ENCODE peak calls at places on chromosomes 12 and 14, in seven cellular contexts. H, L, R, S, E, D and J are unnamed samples.

GRCh38 chr14:95197498-95198010 is 40.2 kb upstream of the DICER1 start:
- DNase-seq in L (no peak), D (no peak), R (no peak), E (no peak), H (no peak), S (no peak), J (no peak)

GRCh38 chr12:103994235-103994634 is 28.6 kb downstream of the TDG start:
- DNase-seq in E (no peak), D (no peak), S (no peak), H (no peak), R (no peak), L (no peak), J (no peak)

GRCh38 chr12:63403256-63403655 is 252.3 kb upstream of the AVPR1A start:
- DNase-seq in D (peak; percentile 77), L (no peak), H (no peak), R (no peak), E (no peak), S (no peak), J (no peak)

GRCh38 chr12:51953925-51954324 is 2.4 kb downstream of the ACVR1B start:
- DNase-seq in D (no peak), H (no peak), R (no peak), E (no peak), L (no peak), S (no peak), J (no peak)

GRCh38 chr12:3820122-3820521 is 53.1 kb downstream of the PARP11 start:
- DNase-seq in R (no peak), E (no peak), D (no peak), L (no peak), H (peak; percentile 65), S (no peak), J (peak; percentile 9)

GRCh38 chr14:63493246-63493645 is 49.9 kb downstream of the PPP2R5E start:
- DNase-seq in E (no peak), D (peak; percentile 68), L (no peak), S (no peak), H (peak; percentile 33), R (no peak), J (no peak)

GRCh38 chr12:6830286-6830892 is 2.2 kb downstream of the P3H3 start:
- DNase-seq in D (no peak), R (no peak), L (no peak), S (no peak), E (no peak), H (no peak), J (no peak)

GRCh38 chr14:57199911-57200310 is 68.8 kb downstream of the EXOC5 start:
- DNase-seq in R (no peak), L (no peak), S (no peak), D (no peak), H (peak; percentile 79), E (no peak), J (peak; percentile 58)

GRCh38 chr12:118103601-118104382 is at the start of gene VSIG10:
- DNase-seq in E (peak; percentile 65), D (peak; percentile 51), S (peak; percentile 91), R (peak; percentile 84), L (no peak), H (peak; percentile 53), J (peak; percentile 65)

GRCh38 chr14:77140937-77141591 is 527 bp downstream of the ZDHHC22 start:
- DNase-seq in R (no peak), E (no peak), S (no peak), D (peak; percentile 54), L (no peak), H (peak; percentile 18), J (peak; percentile 40)

GRCh38 chr14:77098470-77099353 is 654 bp downstream of the CIPC start:
- DNase-seq in H (no peak), S (peak; percentile 83), R (peak; percentile 87), D (no peak), L (no peak), E (peak; percentile 35), J (no peak)

GRCh38 chr12:22935501-22935900 is 310.5 kb downstream of the ETNK1 start:
- DNase-seq in R (no peak), E (no peak), D (peak; percentile 64), L (no peak), H (no peak), S (no peak), J (no peak)
- H3K4me3 ChIP-seq in R (no peak overlapping the region), E (no peak overlapping the region), D (peak overlapping the region; percentile 29), L (no peak overlapping the region), H (no peak overlapping the region), S (no peak overlapping the region), J (peak overlapping the region; percentile 25)

GRCh38 chr12:94304012-94304411 is 155.6 kb downstream of the PLXNC1 start:
- DNase-seq in E (no peak), R (no peak), D (no peak), L (no peak), H (no peak), S (no peak), J (no peak)

GRCh38 chr12:94304566-94305061 is 155.1 kb downstream of the CEP83 start:
- DNase-seq in D (no peak), S (no peak), H (peak; percentile 66), R (no peak), L (peak; percentile 30), E (no peak), J (peak; percentile 55)

GRCh38 chr12:94309348-94309747 is 150.3 kb downstream of the CEP83 start:
- DNase-seq in H (no peak), R (no peak), L (no peak), E (no peak), D (no peak), S (no peak), J (no peak)

GRCh38 chr12:94308612-94309011 is 151.1 kb downstream of the CEP83 start:
- DNase-seq in H (no peak), E (no peak), S (no peak), L (no peak), D (no peak), R (no peak), J (peak; percentile 79)

DNA sequence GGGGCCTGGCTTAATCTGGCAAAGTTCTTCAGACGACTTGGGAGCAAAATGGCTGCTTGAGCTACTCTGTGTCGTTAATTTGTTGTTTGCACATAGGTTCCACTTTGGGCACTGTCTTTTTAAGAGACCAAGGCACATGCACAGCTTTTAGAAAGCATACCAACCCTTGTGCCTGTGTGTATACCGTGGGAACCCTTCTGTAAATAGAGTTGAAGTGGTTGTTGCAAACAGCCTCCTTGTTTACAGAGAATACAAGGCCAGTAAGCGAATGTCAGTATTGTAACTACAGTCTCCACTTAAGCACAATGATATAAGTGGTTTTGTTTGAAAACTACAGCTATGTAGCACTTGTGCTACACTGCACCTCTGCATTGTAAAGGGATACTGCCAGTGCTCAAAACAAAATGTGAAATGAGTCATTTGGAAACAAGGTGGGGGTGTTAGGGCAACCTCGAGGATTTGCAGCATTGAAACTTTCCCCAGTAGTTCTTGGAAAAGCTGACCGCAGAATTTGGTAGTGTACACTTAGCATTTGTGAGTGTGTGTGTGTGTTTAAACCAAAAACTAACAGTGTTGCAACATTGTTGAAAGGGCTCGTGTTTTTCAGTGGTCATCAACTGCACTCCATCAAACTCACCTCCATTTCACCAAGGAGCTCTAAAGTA is 154.2 kb downstream of the CEP83 start:
- DNase-seq in D (no peak), L (peak; percentile 62), S (no peak), H (peak; percentile 82), R (no peak), E (no peak), J (peak; percentile 66)
- TF ChIP-seq CTCF in D (no peak), L (no peak), S (no peak), H (no peak), R (no peak), E (no peak), J (no peak)

GRCh38 chr12:130880411-130880885 is 8.6 kb downstream of the RAN start:
- DNase-seq in H (no peak), S (no peak), R (no peak), L (no peak), E (no peak), D (no peak), J (no peak)
- H3K4me3 ChIP-seq in H (peak overlapping the region; percentile 53), S (peak overlapping the region; percentile 1), R (peak overlapping the region; percentile 30), L (peak overlapping the region; percentile 48), E (no peak overlapping the region), D (peak overlapping the region; percentile 26), J (peak overlapping the region; percentile 13)

DNA sequence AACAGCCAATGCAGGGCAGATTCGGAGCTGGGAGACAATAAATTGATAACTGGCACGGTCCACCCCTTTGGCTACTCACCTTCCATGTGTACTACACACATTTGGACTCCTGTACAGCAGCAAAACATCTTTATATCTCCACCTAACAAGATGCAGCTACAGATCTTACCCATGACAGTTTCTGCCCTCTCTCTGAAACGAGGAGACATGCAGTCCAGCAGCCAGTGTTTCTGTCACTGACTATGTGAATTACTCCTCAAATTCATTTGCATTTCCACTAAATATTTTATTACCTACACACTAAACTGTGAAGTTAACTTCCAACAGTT is 58.7 kb upstream of the BEGAIN start:
- DNase-seq in H (no peak), D (no peak), S (no peak), R (no peak), E (no peak), L (no peak), J (no peak)
- TF ChIP-seq CTCF in H (no peak), D (no peak), S (no peak), R (no peak), E (no peak), L (no peak), J (no peak)

DNA sequence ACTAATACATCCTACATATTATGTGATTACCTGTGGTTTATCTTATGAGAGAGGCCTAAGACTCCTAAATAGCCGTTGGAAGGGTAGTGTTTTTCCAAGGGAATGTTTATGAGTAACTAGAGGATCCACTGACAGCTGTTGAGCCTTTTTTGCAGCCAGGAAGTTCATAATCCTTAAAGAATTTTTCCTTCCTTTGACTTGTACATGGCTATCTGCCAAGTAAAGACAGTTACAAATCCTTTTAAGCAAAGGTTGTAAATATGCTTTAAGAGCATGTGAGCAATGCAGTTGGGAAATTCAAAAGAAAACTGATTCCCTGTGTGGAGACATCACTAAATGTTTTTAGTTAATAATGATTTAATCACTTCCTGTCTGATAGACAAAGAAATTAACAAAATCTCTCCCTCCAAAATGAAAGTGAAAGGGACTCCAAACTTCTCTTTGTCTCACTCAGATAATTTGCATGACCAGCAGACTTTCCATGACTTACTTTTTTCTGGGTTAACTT is 333.8 kb downstream of the PDZRN4 start:
- DNase-seq in L (peak; percentile 84), D (peak; percentile 95), H (peak; percentile 87), R (no peak), E (no peak), S (no peak), J (peak; percentile 84)
- H3K4me3 ChIP-seq in L (peak overlapping the region; percentile 23), D (peak overlapping the region; percentile 15), H (no peak overlapping the region), R (no peak overlapping the region), E (no peak overlapping the region), S (peak overlapping the region; percentile 2), J (no peak overlapping the region)

DNA sequence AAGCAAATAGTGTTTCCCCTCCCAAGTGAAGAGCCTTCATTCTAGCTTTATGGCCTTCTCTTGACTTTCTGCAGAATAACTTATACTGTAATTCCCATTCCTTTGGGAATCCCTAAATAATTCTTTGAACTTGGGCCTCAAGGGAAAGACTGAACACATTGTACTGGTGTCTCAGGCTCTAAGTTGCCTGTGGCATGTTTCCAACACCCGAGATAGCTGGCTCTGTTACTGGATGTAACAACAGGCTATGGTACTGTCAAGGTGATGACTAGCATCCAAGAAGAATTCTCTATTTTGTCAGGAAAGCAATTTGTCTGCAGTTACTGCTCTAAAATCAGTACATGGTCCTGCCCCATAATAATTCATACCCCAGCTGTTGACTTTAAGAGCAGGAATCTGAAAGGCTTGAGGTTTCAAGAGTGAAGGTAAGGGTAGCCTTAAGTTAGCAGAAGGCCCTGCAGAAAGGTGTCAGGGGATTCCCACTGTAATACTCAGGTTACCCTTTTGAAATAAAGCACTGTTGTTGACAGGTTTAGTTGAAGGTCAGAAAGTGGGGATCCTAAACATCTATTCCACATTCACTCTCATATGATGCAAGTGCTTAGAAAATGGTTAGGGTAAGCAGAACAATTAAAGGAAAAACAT is 5.2 kb downstream of the GPX2 start:
- DNase-seq in S (no peak), R (no peak), L (no peak), H (peak; percentile 18), E (peak; percentile 39), D (no peak), J (no peak)
- TF ChIP-seq CTCF in S (no peak), R (no peak), L (no peak), H (no peak), E (no peak), D (no peak), J (no peak)